ENCODE peak calls at places on chromosomes 13 and 19, in five cellular contexts. U is HFF-Myc, N is pancreas, Q is brain microvascular endothelial cell, G is neural progenitor cell. F is an unnamed sample.

GRCh38 chr13:76836311-76836710 is 49.9 kb downstream of the KCTD12 start:
- DNase-seq in U (no peak), N (no peak), Q (peak), G (no peak), F (no peak)

GRCh38 chr13:72314210-72314609 is 413.2 kb downstream of the MZT1 start:
- DNase-seq in U (no peak), N (no peak), Q (no peak), G (no peak), F (no peak)

GRCh38 chr13:66994498-66995365 is 235.4 kb downstream of the PCDH9 start:
- DNase-seq in U (no peak), N (no peak), Q (no peak), G (no peak), F (no peak)

GRCh38 chr13:40362502-40362901 is 303.9 kb downstream of the FOXO1 start:
- DNase-seq in U (no peak), N (no peak), Q (peak), G (no peak), F (peak)

GRCh38 chr19:12668937-12669271 is 2.3 kb downstream of the WDR83 start:
- DNase-seq in U (no peak), N (no peak), Q (peak), G (peak), F (peak)

GRCh38 chr13:114282143-114282685 is 813 bp downstream of the UPF3A start:
- DNase-seq in U (no peak), N (peak), Q (peak), G (peak), F (peak)

GRCh38 chr13:40169476-40169875 is 497.0 kb downstream of the FOXO1 start:
- DNase-seq in U (no peak), N (no peak), Q (no peak), G (no peak), F (no peak)

GRCh38 chr13:24624363-24624762 is 55.8 kb upstream of the ATP12A start:
- DNase-seq in U (no peak), N (no peak), Q (no peak), G (no peak), F (no peak)

GRCh38 chr13:41458939-41459753 is 1.8 kb downstream of the RGCC start:
- DNase-seq in U (no peak), N (peak), Q (peak), G (peak), F (peak)

GRCh38 chr19:46412034-46412982 is 1.1 kb downstream of the CCDC8 start:
- DNase-seq in U (no peak), N (no peak), Q (no peak), G (peak), F (no peak)

GRCh38 chr19:48415395-48415794 is 21.9 kb downstream of the GRIN2D start:
- DNase-seq in U (no peak), N (peak), Q (peak), G (peak), F (peak)

GRCh38 chr19:54905908-54906511 is at the start of gene NCR1:
- DNase-seq in U (no peak), N (no peak), Q (no peak), G (no peak), F (no peak)

GRCh38 chr13:33107403-33107760 is 91.2 kb downstream of the KL start:
- DNase-seq in U (no peak), N (no peak), Q (no peak), G (no peak), F (no peak)

GRCh38 chr19:8585894-8586750 is 8.9 kb upstream of the MYO1F start:
- DNase-seq in U (no peak), N (peak), Q (no peak), G (peak), F (peak)

GRCh38 chr13:33312150-33312908 is 26.8 kb upstream of the STARD13 start:
- DNase-seq in U (no peak), N (no peak), Q (peak), G (no peak), F (peak)

GRCh38 chr19:7905859-7906258 is 2.2 kb downstream of the MAP2K7 start:
- DNase-seq in U (no peak), N (peak), Q (no peak), G (no peak), F (no peak)

GRCh38 chr13:80126382-80127068 is 214.4 kb downstream of the SPRY2 start:
- DNase-seq in U (no peak), N (no peak), Q (no peak), G (no peak), F (no peak)

GRCh38 chr19:4089400-4089908 is 22.8 kb upstream of the ZBTB7A start:
- DNase-seq in U (no peak), N (no peak), Q (no peak), G (no peak), F (no peak)

GRCh38 chr13:69616398-69616797 is 491.2 kb upstream of the ATXN8OS start:
- DNase-seq in U (no peak), N (no peak), Q (no peak), G (no peak), F (no peak)

GRCh38 chr13:112997188-112998135 is 28.4 kb downstream of the MCF2L start:
- DNase-seq in U (no peak), N (no peak), Q (no peak), G (no peak), F (no peak)

GRCh38 chr13:46171739-46172138 is 10.2 kb downstream of the LCP1 start:
- DNase-seq in U (no peak), N (no peak), Q (no peak), G (no peak), F (no peak)
- H3K4me3 ChIP-seq in U (no peak), N (no peak), Q (no peak), G (no peak), F (no peak)

DNA sequence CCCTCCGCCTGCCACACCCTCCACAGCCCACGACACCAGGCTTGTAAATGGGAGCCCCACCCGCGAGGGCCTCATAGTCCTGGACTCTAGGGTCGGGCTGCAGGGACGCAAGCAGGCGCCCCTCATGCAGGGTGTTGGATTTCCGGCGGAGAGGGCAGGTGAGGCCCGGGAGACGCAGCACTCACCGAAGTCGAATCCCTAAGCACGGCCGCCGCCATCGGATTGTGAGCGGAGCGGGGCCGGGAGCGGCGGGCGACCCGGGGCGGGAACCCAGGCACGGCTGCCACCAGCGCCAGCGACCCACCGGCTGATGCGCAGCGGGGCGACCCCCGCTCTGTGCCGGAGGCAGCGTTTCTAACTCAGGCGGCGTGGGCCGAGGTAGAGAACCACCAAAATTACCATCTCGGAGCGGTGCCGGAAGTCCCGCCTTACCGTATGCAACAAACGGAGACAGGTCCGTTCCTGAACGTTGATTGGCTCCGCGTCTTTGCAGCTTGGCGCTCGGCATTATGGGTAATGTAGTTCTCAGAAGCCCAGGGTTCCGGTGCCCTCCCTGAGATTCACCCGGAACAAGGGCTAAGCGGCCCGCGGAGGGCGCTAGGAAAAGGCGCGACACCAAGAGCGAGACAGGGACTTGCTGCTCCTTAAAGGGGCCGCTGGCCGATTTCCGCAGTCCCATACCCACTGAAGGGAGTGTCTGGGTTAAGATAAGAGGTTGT is at the start of gene ZNF416:
- DNase-seq in U (peak), N (peak), Q (peak), G (peak), F (peak)
- TF ChIP-seq CTCF in U (no peak), N (no peak), Q (peak), G (peak), F (peak)

DNA sequence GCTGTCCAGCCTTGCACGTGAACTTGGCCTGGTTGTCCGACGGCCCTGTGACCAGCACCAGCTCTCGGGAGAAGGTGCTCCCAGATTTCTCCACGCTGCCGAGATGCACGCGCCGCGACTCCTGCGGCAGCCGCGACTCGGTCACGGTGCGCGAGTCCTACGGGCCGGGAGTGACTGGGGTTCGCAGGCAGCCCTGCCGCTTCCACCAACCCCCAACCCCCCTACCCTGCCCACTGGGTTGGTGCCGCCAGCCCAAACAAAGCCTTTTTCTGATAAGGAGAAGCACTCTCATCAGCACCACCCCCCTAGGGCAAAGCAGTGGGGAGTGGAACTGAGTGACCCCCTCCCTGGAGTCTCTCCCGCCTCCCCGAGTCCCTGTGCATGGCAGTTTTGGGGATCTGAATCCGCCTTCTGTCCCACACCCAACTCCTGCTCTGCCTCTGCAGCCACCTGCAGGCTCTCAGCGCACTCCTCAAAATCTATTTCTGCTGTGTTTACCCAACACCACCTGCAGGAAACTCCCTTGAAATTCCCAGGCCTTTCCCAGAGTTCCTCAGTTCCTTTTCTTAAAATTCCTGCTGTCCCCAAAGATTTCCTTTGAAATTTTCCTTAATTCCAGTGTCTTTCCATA is 6.2 kb downstream of the NPHS1 start:
- DNase-seq in U (no peak), N (peak), Q (no peak), G (peak), F (no peak)
- H3K4me3 ChIP-seq in U (no peak), N (peak), Q (no peak), G (no peak), F (no peak)

DNA sequence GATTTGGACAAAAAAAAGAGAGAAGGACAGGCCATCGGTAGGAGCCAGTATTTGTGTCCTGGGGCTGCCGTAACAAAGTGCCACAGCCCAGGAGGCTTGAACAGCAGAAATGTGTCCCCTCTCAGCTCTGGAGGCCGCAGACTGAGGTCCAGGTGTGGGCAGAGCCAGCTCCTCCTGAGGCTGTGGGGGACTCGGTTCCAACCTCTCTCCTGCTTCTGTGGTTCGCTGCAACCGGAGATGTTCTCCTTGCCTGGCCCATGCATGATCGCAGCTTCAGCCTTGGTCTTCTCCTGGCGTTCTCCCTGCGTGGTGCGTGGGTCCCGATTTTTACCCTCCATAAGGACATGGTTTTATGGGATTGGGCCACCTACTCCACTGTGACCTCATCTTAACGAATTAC is 85.9 kb upstream of the SOX1 start:
- DNase-seq in U (no peak), N (no peak), Q (no peak), G (no peak), F (no peak)
- TF ChIP-seq CTCF in U (no peak), N (no peak), Q (no peak), G (no peak), F (no peak)

GRCh38 chr19:2051771-2052704 is 994 bp upstream of the MKNK2 start:
- DNase-seq in U (no peak), N (peak), Q (no peak), G (no peak), F (no peak)
- H3K4me3 ChIP-seq in U (peak), N (peak), Q (no peak), G (peak), F (no peak)

GRCh38 chr19:22545751-22546150 is 88.4 kb upstream of the ZNF492 start:
- DNase-seq in U (peak), N (peak), Q (no peak), G (peak), F (peak)
- TF ChIP-seq CTCF in U (peak), N (peak), Q (peak), G (peak), F (no peak)